ENCODE peak calls at places on chromosome 5, in four cellular contexts. M is H1, A is HepG2, W is GM12878. E is an unnamed sample.

GRCh38 chr5:135243194-135244191 is 155.5 kb downstream of the MACROH2A1 start:
- DNase-seq in M (peak; percentile 41), A (peak; percentile 39), W (no peak), E (no peak)

GRCh38 chr5:122236270-122236669 is 75.8 kb upstream of the SNCAIP start:
- DNase-seq in M (no peak), A (no peak), W (no peak), E (no peak)

GRCh38 chr5:7053125-7053524 is 339.9 kb downstream of the TENT4A start:
- DNase-seq in M (no peak), A (no peak), W (no peak), E (no peak)

GRCh38 chr5:171968512-171968911 is 37.9 kb downstream of the FBXW11 start:
- DNase-seq in M (no peak), A (no peak), W (no peak), E (no peak)

GRCh38 chr5:141934099-141934844 is 10.6 kb downstream of the DELE1 start:
- DNase-seq in M (no peak), A (no peak), W (no peak), E (no peak)

GRCh38 chr5:80033513-80033912 is 1.6 kb upstream of the THBS4 start:
- DNase-seq in M (no peak), A (no peak), W (no peak), E (no peak)

GRCh38 chr5:85484982-85485574 is 1100.4 kb upstream of the EDIL3 start:
- DNase-seq in M (no peak), A (no peak), W (no peak), E (no peak)

GRCh38 chr5:31271567-31271966 is 78.1 kb downstream of the CDH6 start:
- DNase-seq in M (no peak), A (no peak), W (no peak), E (no peak)

GRCh38 chr5:337565-338130 is 16.1 kb downstream of the AHRR start:
- DNase-seq in M (no peak), A (peak; percentile 45), W (no peak), E (peak; percentile 39)

GRCh38 chr5:80916661-80917060 is 43.5 kb upstream of the RASGRF2 start:
- DNase-seq in M (no peak), A (no peak), W (no peak), E (no peak)

GRCh38 chr5:122715095-122715494 is 59.8 kb upstream of the SNX2 start:
- DNase-seq in M (no peak), A (no peak), W (no peak), E (no peak)

DNA sequence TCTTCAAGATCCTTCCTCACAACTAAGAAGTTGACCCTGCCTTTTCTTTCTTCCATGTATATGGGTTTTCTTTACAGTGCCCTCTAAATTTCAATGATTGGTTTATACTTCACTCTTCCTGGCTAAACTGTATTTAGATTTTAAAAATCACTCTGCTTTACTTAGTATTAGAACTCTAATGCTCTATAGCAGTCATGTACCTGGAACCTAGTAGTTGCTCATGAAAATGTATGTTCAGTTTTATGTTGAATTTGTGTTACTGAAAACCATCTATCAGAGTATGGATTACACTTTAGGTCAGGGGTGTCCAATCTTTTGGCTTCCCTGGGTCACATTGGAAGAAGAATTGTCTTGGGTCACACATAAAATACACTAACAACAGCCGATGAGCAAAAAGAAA is 1024.3 kb downstream of the NR2F1-AS1 start:
- DNase-seq in M (no peak), A (no peak), W (no peak), E (no peak)
- H3K4me1 ChIP-seq in M (no peaks in the 10 kb centered on the region), A (peaks cover 14% of the 10 kb centered on the region), W (no peaks in the 10 kb centered on the region), E (no peaks in the 10 kb centered on the region)

GRCh38 chr5:176853151-176853793 is 42.9 kb downstream of the UNC5A start:
- DNase-seq in M (no peak), A (no peak), W (no peak), E (no peak)

GRCh38 chr5:176849611-176850227 is 39.4 kb downstream of the UNC5A start:
- DNase-seq in M (no peak), A (no peak), W (no peak), E (no peak)

GRCh38 chr5:176850371-176851245 is 40.2 kb downstream of the UNC5A start:
- DNase-seq in M (no peak), A (no peak), W (no peak), E (no peak)

GRCh38 chr5:176851871-176852270 is 41.5 kb downstream of the UNC5A start:
- DNase-seq in M (no peak), A (no peak), W (no peak), E (no peak)

GRCh38 chr5:176851380-176851779 is 41.0 kb downstream of the UNC5A start:
- DNase-seq in M (no peak), A (no peak), W (no peak), E (no peak)
- TF ChIP-seq SUZ12 in M (no peak), A (no peak), W (no peak), E (no peak)

GRCh38 chr5:139648205-139649081 is at the start of gene CXXC5:
- DNase-seq in M (peak; percentile 90), A (no peak), W (no peak), E (no peak)

GRCh38 chr5:139647406-139648204 is 544 bp upstream of the CXXC5 start:
- DNase-seq in M (no peak), A (no peak), W (no peak), E (no peak)

GRCh38 chr5:139646111-139646510 is 2.0 kb upstream of the CXXC5 start:
- DNase-seq in M (peak; percentile 37), A (no peak), W (no peak), E (no peak)

GRCh38 chr5:139645495-139645871 is 2.7 kb upstream of the CXXC5 start:
- DNase-seq in M (no peak), A (no peak), W (no peak), E (no peak)

GRCh38 chr5:139646912-139647391 is 1.2 kb upstream of the CXXC5 start:
- DNase-seq in M (no peak), A (no peak), W (no peak), E (no peak)
- H3K4me3 ChIP-seq in M (peak overlapping the region; percentile 90), A (peak overlapping the region; percentile 95), W (peak overlapping the region; percentile 96), E (peak overlapping the region; percentile 28)

GRCh38 chr5:16886366-16886736 is 49.7 kb downstream of the MYO10 start:
- DNase-seq in M (no peak), A (no peak), W (no peak), E (no peak)

GRCh38 chr5:16884595-16884994 is 51.5 kb downstream of the MYO10 start:
- DNase-seq in M (no peak), A (no peak), W (no peak), E (no peak)

GRCh38 chr5:16883801-16884200 is 52.3 kb downstream of the MYO10 start:
- DNase-seq in M (no peak), A (no peak), W (no peak), E (no peak)

GRCh38 chr5:16886793-16887345 is 49.2 kb downstream of the MYO10 start:
- DNase-seq in M (no peak), A (no peak), W (no peak), E (no peak)

DNA sequence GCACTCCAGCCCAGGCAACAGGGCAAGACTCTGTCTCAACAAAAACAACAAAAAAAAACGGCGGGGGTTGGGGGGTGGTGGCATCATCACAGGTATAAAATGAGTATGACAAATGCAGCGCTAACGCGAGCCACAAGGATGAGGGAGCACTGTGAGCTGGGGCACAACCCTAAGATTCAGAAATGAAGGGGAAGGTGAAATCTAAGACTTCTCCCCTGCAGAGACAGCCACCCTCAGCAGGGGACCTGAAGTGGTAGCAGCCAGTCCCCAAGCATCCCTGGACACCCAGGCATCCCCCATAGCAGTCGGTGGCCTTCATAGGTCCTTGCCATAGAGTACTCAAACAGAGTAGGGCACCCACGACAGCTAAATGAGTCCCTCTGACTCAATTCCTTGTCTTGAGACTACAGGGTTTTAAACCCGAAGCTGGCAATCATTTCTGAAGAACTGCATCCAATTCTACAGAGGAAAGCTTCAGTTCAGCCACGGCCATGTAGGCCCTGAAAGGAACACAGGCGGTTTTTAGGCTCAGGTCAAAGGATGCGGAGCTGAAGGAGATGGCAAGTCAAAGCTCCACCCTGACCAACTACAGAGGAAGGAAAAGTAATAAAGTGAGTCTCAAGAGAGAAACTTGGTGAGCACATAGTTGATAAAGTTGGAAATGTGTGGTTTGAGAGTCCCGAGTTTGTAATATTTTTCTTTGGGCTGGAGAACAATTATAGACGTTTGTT is 50.3 kb downstream of the MYO10 start:
- DNase-seq in M (no peak), A (no peak), W (no peak), E (no peak)
- H3K4me1 ChIP-seq in M (no peaks in the 10 kb centered on the region), A (peaks cover 11% of the 10 kb centered on the region), W (no peaks in the 10 kb centered on the region), E (peaks cover 3% of the 10 kb centered on the region)

DNA sequence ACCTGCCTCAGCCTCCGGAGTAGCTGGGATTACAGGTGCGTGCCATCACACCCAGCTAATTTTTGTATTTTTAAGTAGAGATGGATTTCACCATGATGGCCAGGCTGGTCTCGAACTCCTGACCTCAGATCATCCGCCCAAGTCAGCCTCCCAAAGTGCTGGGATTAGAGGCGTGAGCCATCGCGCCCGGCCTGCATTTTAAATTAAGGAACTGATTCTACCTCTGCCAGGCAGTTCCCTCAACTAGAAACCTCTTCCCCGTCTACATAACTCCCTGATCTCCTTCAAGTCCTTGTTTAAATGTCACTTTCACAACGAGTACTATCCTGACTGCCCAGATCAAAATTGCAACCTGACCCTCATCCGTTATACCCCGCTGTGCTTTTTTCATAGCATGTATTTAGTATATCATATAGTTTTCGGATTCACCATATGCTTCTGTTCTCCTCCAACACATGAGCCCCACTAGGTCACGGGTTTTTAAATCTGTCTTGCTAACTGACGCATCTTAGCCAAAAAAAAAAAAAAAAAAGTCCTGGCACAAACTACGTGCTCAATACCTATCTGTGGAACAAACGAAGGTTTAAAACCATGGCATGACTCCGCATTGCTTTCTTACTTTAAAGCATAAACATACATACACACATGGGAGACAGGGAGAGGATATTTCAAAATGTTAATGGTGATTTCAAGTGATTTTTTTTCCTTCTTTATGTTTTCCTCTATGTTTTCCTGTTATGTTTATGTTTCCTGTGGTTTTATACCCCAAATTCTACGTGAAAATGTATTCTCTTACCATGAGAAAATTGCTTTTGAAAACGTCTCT is 766 bp upstream of the SOWAHA start:
- DNase-seq in M (no peak), A (no peak), W (no peak), E (no peak)
- TF ChIP-seq SUZ12 in M (peak; percentile 7), A (no peak), W (no peak), E (no peak)

DNA sequence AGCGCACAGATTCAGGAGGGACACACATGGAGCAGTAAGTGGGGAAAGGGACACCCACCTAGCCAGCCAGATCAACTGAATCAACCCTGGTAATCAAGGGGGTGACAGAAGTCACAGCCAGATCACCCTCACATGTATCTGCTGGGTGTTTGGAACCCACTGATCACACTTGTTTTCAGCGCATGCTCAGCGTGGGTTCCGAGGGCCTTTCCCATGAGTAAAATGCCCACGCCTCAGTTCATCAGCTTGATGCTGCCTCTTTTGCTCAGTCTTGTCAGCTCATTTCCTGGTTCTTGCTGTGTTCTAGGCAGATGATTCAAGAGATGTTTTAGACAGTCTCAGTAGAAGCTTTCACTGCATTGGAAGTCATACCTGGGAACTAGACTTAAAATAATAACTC is 123.2 kb upstream of the SLC30A5 start:
- DNase-seq in M (no peak), A (no peak), W (no peak), E (no peak)
- H3K4me3 ChIP-seq in M (no peak overlapping the region), A (no peak overlapping the region), W (no peak overlapping the region), E (no peak overlapping the region)